ENCODE peak calls at places on chromosomes 13 and 19, in five cellular contexts. Y is aorta; S is stimulated activated CD4-positive, alpha-beta T cell treated with anti-CD3 and anti-CD28 coated beads, Interleukin-1b, Interleukin-23, amount 100 ng/mL, for 24 hours; D is GM12865; O is NCI-H460. W is an unnamed sample.

GRCh38 chr13:100870898-100871297 is 196.3 kb upstream of the TMTC4 start:
- DNase-seq in Y (no peak), S (no peak), D (no peak), O (no peak), W (no peak)

GRCh38 chr19:33831835-33832234 is 35.2 kb downstream of the KCTD15 start:
- DNase-seq in Y (no peak), S (no peak), D (no peak), O (no peak), W (no peak)

GRCh38 chr19:18519962-18520847 is 1.7 kb downstream of the ELL start:
- DNase-seq in Y (peak), S (no peak), D (peak), O (peak), W (peak)

GRCh38 chr13:109204657-109205056 is 575.2 kb downstream of the MYO16 start:
- DNase-seq in Y (no peak), S (no peak), D (no peak), O (no peak), W (no peak)

GRCh38 chr19:7450243-7451223 is 38.3 kb downstream of the PEX11G start:
- DNase-seq in Y (no peak), S (no peak), D (peak), O (no peak), W (no peak)

GRCh38 chr13:37134411-37135041 is 29.1 kb upstream of the CSNK1A1L start:
- DNase-seq in Y (no peak), S (no peak), D (no peak), O (no peak), W (no peak)

GRCh38 chr19:1807030-1807694 is 4.9 kb downstream of the ATP8B3 start:
- DNase-seq in Y (no peak), S (no peak), D (no peak), O (no peak), W (no peak)

GRCh38 chr19:10812902-10813404 is 23.1 kb downstream of the TMED1 start:
- DNase-seq in Y (no peak), S (no peak), D (no peak), O (peak), W (peak)

GRCh38 chr19:34269968-34270621 is 15.7 kb downstream of the GARRE1 start:
- DNase-seq in Y (peak), S (peak), D (peak), O (no peak), W (peak)

GRCh38 chr19:4369109-4369887 is 25.9 kb downstream of the MPND start:
- DNase-seq in Y (no peak), S (no peak), D (peak), O (no peak), W (no peak)

GRCh38 chr13:37966266-37966665 is 96.7 kb upstream of the TRPC4 start:
- DNase-seq in Y (no peak), S (no peak), D (no peak), O (no peak), W (no peak)

GRCh38 chr19:49595006-49595818 is 4.2 kb downstream of the PRR12 start:
- DNase-seq in Y (no peak), S (no peak), D (no peak), O (no peak), W (no peak)

GRCh38 chr13:34654682-34655081 is 287.4 kb upstream of the NBEA start:
- DNase-seq in Y (no peak), S (no peak), D (no peak), O (no peak), W (no peak)

GRCh38 chr19:46849610-46850009 is 1.0 kb downstream of the AP2S1 start:
- DNase-seq in Y (no peak), S (no peak), D (no peak), O (no peak), W (no peak)

GRCh38 chr19:38852231-38853044 is 2.7 kb upstream of the HNRNPL start:
- DNase-seq in Y (peak), S (no peak), D (peak), O (peak), W (peak)

GRCh38 chr13:42807866-42808265 is 26.5 kb downstream of the FAM216B start:
- DNase-seq in Y (no peak), S (no peak), D (no peak), O (peak), W (no peak)

GRCh38 chr13:66927562-66927961 is 302.6 kb downstream of the PCDH9 start:
- DNase-seq in Y (no peak), S (no peak), D (no peak), O (no peak), W (no peak)

GRCh38 chr19:54523403-54523802 is 20.8 kb downstream of the LAIR2 start:
- DNase-seq in Y (no peak), S (no peak), D (peak), O (no peak), W (no peak)

GRCh38 chr19:40921005-40921897 is 39.2 kb upstream of the CYP2A7 start:
- DNase-seq in Y (no peak), S (no peak), D (no peak), O (peak), W (no peak)

GRCh38 chr13:70798385-70798784 is 690.1 kb upstream of the KLHL1 start:
- DNase-seq in Y (no peak), S (no peak), D (no peak), O (no peak), W (no peak)

GRCh38 chr19:4031420-4031819 is 23.9 kb downstream of the PIAS4 start:
- DNase-seq in Y (no peak), S (no peak), D (no peak), O (no peak), W (no peak)

GRCh38 chr13:45851171-45851889 is at the start of gene SIAH3:
- DNase-seq in Y (no peak), S (no peak), D (no peak), O (no peak), W (no peak)

GRCh38 chr13:52650731-52651130 is 1.9 kb upstream of the SUGT1 start:
- DNase-seq in Y (no peak), S (no peak), D (no peak), O (no peak), W (no peak)

GRCh38 chr19:55461974-55462628 is 659 bp upstream of the ISOC2 start:
- DNase-seq in Y (no peak), S (no peak), D (peak), O (no peak), W (peak)

GRCh38 chr19:17346109-17346671 is 8.8 kb downstream of the GTPBP3 start:
- DNase-seq in Y (peak), S (peak), D (peak), O (peak), W (peak)

GRCh38 chr13:103100795-103101194 is 34.6 kb upstream of the SLC10A2 start:
- DNase-seq in Y (no peak), S (no peak), D (no peak), O (no peak), W (no peak)

GRCh38 chr13:40379186-40379585 is 287.3 kb downstream of the FOXO1 start:
- DNase-seq in Y (no peak), S (no peak), D (no peak), O (no peak), W (no peak)

GRCh38 chr19:38596057-38596981 is 21.4 kb downstream of the MAP4K1 start:
- DNase-seq in Y (no peak), S (no peak), D (no peak), O (peak), W (no peak)

GRCh38 chr19:48311384-48311783 is 14.0 kb upstream of the EMP3 start:
- DNase-seq in Y (no peak), S (no peak), D (no peak), O (no peak), W (no peak)

GRCh38 chr19:47719047-47719885 is 6.0 kb downstream of the EHD2 start:
- DNase-seq in Y (peak), S (no peak), D (no peak), O (no peak), W (no peak)

GRCh38 chr13:44436589-44437337 is 63.1 kb downstream of the SERP2 start:
- DNase-seq in Y (peak), S (no peak), D (peak), O (peak), W (peak)

GRCh38 chr13:51246005-51246404 is 23.8 kb downstream of the FAM124A start:
- DNase-seq in Y (no peak), S (no peak), D (no peak), O (no peak), W (no peak)

GRCh38 chr13:76974618-76974975 is 17.3 kb upstream of the CLN5 start:
- DNase-seq in Y (no peak), S (no peak), D (no peak), O (no peak), W (no peak)

GRCh38 chr13:99374994-99375805 is 68.0 kb upstream of the GPR183 start:
- DNase-seq in Y (no peak), S (no peak), D (peak), O (no peak), W (peak)

W was measured in OCI-M1.